ENCODE peak calls at places on chromosome 16, in seven cellular contexts. Q, U, S, V, K, F and C are unnamed samples.

GRCh38 chr16:4894276-4895150 is 42.4 kb downstream of the PPL start:
- DNase-seq in V (no peak), S (peak), U (no peak), K (no peak), Q (no peak), F (no peak), C (no peak)

GRCh38 chr16:67372664-67373063 is 20.6 kb downstream of the TPPP3 start:
- DNase-seq in K (peak), S (peak), V (no peak), Q (no peak), U (peak), F (no peak), C (no peak)

GRCh38 chr16:2523801-2524231 is 3.6 kb downstream of the AMDHD2 start:
- DNase-seq in S (no peak), K (no peak), F (no peak), Q (no peak), U (no peak), V (peak), C (no peak)

GRCh38 chr16:12119562-12119961 is 143.0 kb downstream of the SNX29 start:
- DNase-seq in F (no peak), V (no peak), Q (no peak), K (no peak), S (no peak), U (peak), C (no peak)

GRCh38 chr16:21599994-21600773 is 807 bp downstream of the METTL9 start:
- DNase-seq in K (peak), V (no peak), S (peak), Q (no peak), U (peak), F (peak), C (no peak)

GRCh38 chr16:21598676-21599157 is 660 bp upstream of the METTL9 start:
- DNase-seq in Q (no peak), U (peak), V (no peak), S (peak), K (no peak), F (peak), C (no peak)

GRCh38 chr16:85902366-85903155 is 3.6 kb downstream of the IRF8 start:
- DNase-seq in S (no peak), Q (no peak), V (no peak), F (peak), K (no peak), U (no peak), C (no peak)

GRCh38 chr16:54503436-54503835 is 216.8 kb upstream of the IRX3 start:
- DNase-seq in K (no peak), F (no peak), V (no peak), U (peak), Q (no peak), S (no peak), C (no peak)

GRCh38 chr16:30982548-30983288 is 2.3 kb upstream of the HSD3B7 start:
- DNase-seq in Q (no peak), S (no peak), U (peak), K (no peak), V (no peak), F (no peak), C (no peak)

GRCh38 chr16:45454-45853 is 8.0 kb downstream of the POLR3K start:
- DNase-seq in F (no peak), Q (no peak), S (no peak), K (no peak), U (no peak), V (peak), C (no peak)

GRCh38 chr16:27745348-27745747 is 195.4 kb downstream of the KATNIP start:
- DNase-seq in U (no peak), S (no peak), K (peak), F (no peak), Q (no peak), V (no peak), C (no peak)

GRCh38 chr16:20612551-20613470 is 36.6 kb upstream of the ACSM2B start:
- DNase-seq in F (no peak), U (no peak), S (no peak), Q (no peak), V (peak), K (no peak), C (no peak)

GRCh38 chr16:12276631-12277030 is 300.1 kb downstream of the SNX29 start:
- DNase-seq in Q (no peak), F (no peak), S (no peak), U (no peak), V (no peak), K (no peak), C (no peak)

GRCh38 chr16:2751577-2752034 is 832 bp upstream of the SRRM2 start:
- DNase-seq in K (no peak), S (peak), U (no peak), F (peak), V (peak), Q (no peak), C (no peak)

GRCh38 chr16:3595521-3596021 is 15.8 kb downstream of the SLX4 start:
- DNase-seq in K (no peak), U (no peak), F (no peak), Q (no peak), V (no peak), S (no peak), C (no peak)

GRCh38 chr16:6195966-6196365 is 1098.4 kb upstream of the EEF2KMT start:
- DNase-seq in Q (no peak), U (no peak), V (no peak), S (peak), K (no peak), F (no peak), C (no peak)

GRCh38 chr16:49608095-49608494 is 234.5 kb downstream of the C16orf78 start:
- DNase-seq in F (no peak), K (no peak), V (no peak), Q (no peak), S (no peak), U (peak), C (no peak)

GRCh38 chr16:85752511-85753420 is 1.9 kb upstream of the C16orf74 start:
- DNase-seq in V (no peak), S (peak), Q (no peak), K (no peak), F (no peak), U (peak), C (no peak)

GRCh38 chr16:81158964-81159363 is 62.8 kb upstream of the GCSH start:
- DNase-seq in U (no peak), V (no peak), S (no peak), K (no peak), F (no peak), Q (no peak), C (no peak)

GRCh38 chr16:75584108-75584507 is 17.9 kb downstream of the GABARAPL2 start:
- DNase-seq in S (no peak), F (no peak), V (no peak), U (no peak), Q (no peak), K (no peak), C (no peak)

GRCh38 chr16:67470314-67470713 is 10.6 kb downstream of the ATP6V0D1 start:
- DNase-seq in Q (no peak), V (peak), K (no peak), S (no peak), U (peak), F (no peak), C (no peak)

GRCh38 chr16:30924086-30924714 is 828 bp downstream of the FBXL19 start:
- DNase-seq in U (no peak), K (no peak), Q (no peak), V (no peak), S (peak), F (peak), C (no peak)

DNA sequence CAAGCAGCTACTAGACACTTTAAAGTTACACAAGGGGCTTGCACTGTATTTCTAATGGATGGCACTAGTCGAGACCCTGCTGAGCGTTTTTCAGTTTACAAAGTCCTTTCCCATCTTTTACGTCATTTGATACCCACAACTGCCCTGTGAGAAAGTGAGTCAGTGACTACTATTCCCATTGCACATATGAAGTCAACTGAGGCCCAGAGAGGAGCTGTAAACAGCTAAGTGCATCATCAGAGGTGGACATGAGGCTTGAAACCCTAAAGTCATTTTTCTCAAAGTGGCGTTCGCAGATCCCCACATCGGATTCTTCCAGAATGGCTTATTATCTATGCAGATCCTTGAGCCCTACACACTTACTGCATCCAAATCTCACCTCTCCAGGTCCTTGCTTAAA is 50.6 kb downstream of the TEKT5 start:
- DNase-seq in U (no peak), K (no peak), F (no peak), V (no peak), Q (no peak), S (no peak), C (no peak)
- TF ChIP-seq CTCF in U (no peak), K (no peak), F (no peak), V (no peak), Q (no peak), S (no peak), C (no peak)

GRCh38 chr16:7853197-7853596 is 520.6 kb downstream of the RBFOX1 start:
- DNase-seq in F (no peak), V (no peak), Q (no peak), S (no peak), U (no peak), K (no peak), C (no peak)
- TF ChIP-seq CTCF in F (no peak), V (no peak), Q (no peak), S (no peak), U (no peak), K (no peak), C (no peak)

DNA sequence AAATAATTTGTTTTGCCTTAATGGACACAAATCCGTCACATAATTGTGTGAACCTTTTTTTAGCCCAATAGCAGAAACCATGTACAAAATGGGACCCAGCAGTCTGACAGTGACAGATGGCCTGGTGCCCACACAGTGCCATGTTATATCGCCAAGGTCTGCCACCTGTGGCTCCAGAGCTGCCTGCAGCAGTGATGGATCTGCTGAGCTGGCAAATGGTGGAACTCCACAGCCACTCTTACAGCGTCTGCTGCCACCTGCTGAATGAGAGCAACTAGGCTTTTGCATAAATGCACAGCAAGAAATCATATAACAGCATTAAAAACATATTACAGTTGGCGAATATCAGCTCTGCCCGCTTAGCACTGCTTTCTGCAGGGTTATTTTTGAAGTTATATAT is 59.4 kb downstream of the NUP93 start:
- DNase-seq in K (peak), Q (no peak), V (no peak), S (no peak), U (peak), F (no peak), C (no peak)
- TF ChIP-seq CTCF in K (peak), Q (no peak), V (peak), S (peak), U (peak), F (peak), C (peak)

DNA sequence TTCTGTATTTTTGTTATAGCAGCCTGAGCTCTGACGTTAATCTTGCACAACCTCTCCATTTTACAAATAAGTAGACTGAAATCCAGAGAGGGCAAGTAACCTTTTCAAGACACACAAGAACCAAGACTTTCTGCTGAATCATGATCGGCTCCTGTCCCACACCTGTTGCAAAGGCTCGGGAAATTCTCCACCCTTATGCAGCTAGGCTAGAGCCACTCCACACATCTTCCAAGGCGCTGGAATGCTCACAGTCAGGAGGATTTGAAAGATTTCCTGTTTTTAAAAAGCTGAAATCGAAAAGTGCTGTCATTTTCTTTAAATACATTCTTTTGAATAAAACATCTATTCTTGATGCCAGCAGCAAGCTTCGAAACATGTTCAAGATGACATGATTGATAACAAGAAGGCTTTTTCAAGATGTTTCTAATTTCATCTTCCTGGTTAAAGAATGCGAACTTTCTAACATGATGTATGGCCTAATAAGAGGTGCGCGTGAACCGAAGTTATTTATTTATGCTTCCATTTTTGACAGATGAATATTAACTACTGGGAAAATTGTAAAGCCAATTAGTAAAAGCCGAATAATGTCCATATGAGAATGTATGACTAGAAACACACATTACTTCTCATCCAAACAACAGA is 219.7 kb upstream of the CDH5 start:
- DNase-seq in F (no peak), K (no peak), Q (no peak), S (no peak), V (no peak), U (no peak), C (no peak)
- TF ChIP-seq CTCF in F (no peak), K (no peak), Q (no peak), S (no peak), V (no peak), U (no peak), C (no peak)

GRCh38 chr16:9297437-9298113 is 206.1 kb downstream of the HAPSTR1 start:
- DNase-seq in S (peak), V (peak), K (no peak), F (no peak), Q (no peak), U (no peak), C (no peak)
- TF ChIP-seq CTCF in S (peak), V (peak), K (peak), F (peak), Q (peak), U (peak), C (peak)